ENCODE peak calls at places on chromosomes 2 and 18, in seven cellular contexts. W is stromal cell of bone marrow; R is A172; O is effector CD8-positive, alpha-beta T cell; V is 8988T; L is NCI-H2081; Z is NCI-H1105. B is an unnamed sample.

GRCh38 chr2:110869472-110870446 is 137.4 kb downstream of the ACOXL start:
- DNase-seq in R (peak), W (no peak), V (no peak), O (no peak), L (peak), Z (no peak), B (no peak)

GRCh38 chr2:239133945-239134570 is 266.8 kb downstream of the HDAC4 start:
- DNase-seq in Z (no peak), R (no peak), W (no peak), O (no peak), V (no peak), L (no peak), B (no peak)

GRCh38 chr2:181164699-181165098 is 184.3 kb downstream of the UBE2E3 start:
- DNase-seq in V (no peak), W (no peak), O (no peak), L (no peak), R (no peak), Z (no peak), B (no peak)

GRCh38 chr18:76873713-76874112 is 51.4 kb downstream of the ZNF236 start:
- DNase-seq in L (no peak), Z (no peak), R (no peak), V (no peak), O (no peak), W (no peak), B (no peak)

GRCh38 chr2:133171396-133172004 is 396.8 kb downstream of the NCKAP5 start:
- DNase-seq in W (peak), V (peak), R (peak), L (peak), Z (peak), O (no peak), B (peak)

GRCh38 chr2:1701556-1702185 is 42.6 kb downstream of the PXDN start:
- DNase-seq in Z (no peak), V (no peak), O (no peak), L (no peak), R (no peak), W (no peak), B (no peak)

GRCh38 chr2:27082773-27083409 is 3.7 kb upstream of the KHK start:
- DNase-seq in Z (no peak), O (no peak), W (no peak), R (no peak), L (no peak), V (no peak), B (no peak)

GRCh38 chr18:57311472-57311871 is 40.9 kb upstream of the ST8SIA3 start:
- DNase-seq in W (no peak), L (no peak), O (no peak), V (no peak), R (no peak), Z (no peak), B (no peak)

GRCh38 chr2:236671820-236672520 is 102.3 kb downstream of the ACKR3 start:
- DNase-seq in V (no peak), W (no peak), R (no peak), Z (no peak), O (no peak), L (no peak), B (no peak)

GRCh38 chr2:188517549-188518255 is 226.0 kb downstream of the GULP1 start:
- DNase-seq in L (no peak), O (no peak), V (no peak), W (no peak), R (no peak), Z (no peak), B (no peak)

GRCh38 chr18:58887613-58887963 is 22.9 kb downstream of the ZNF532 start:
- DNase-seq in R (peak), O (no peak), L (no peak), Z (no peak), V (no peak), W (no peak), B (no peak)

GRCh38 chr18:63683152-63683551 is 19.6 kb upstream of the SERPINB11 start:
- DNase-seq in R (peak), W (peak), V (no peak), Z (no peak), L (no peak), O (no peak), B (no peak)

GRCh38 chr18:34529358-34530335 is 180.5 kb upstream of the DTNA start:
- DNase-seq in V (no peak), Z (no peak), W (no peak), L (peak), O (no peak), R (no peak), B (no peak)

GRCh38 chr2:226118471-226119429 is 680.9 kb downstream of the IRS1 start:
- DNase-seq in Z (no peak), L (no peak), R (peak), O (no peak), V (no peak), W (peak), B (no peak)

GRCh38 chr18:11154369-11154982 is 5.1 kb upstream of the PIEZO2 start:
- DNase-seq in Z (peak), R (peak), O (no peak), W (peak), L (peak), V (no peak), B (peak)

GRCh38 chr18:45285251-45285650 is 330.0 kb upstream of the SLC14A2 start:
- DNase-seq in W (no peak), Z (no peak), O (no peak), L (no peak), R (no peak), V (no peak), B (no peak)

GRCh38 chr2:21837561-21837960 is 713.8 kb downstream of the TDRD15 start:
- DNase-seq in L (no peak), R (no peak), V (no peak), O (no peak), W (peak), Z (no peak), B (no peak)

GRCh38 chr2:98329549-98329948 is 16.7 kb upstream of the CNGA3 start:
- DNase-seq in R (no peak), Z (no peak), W (no peak), L (no peak), O (no peak), V (no peak), B (no peak)

GRCh38 chr2:75007819-75008218 is 49.4 kb downstream of the POLE4 start:
- DNase-seq in W (no peak), O (no peak), L (no peak), V (no peak), R (no peak), Z (peak), B (peak)

GRCh38 chr2:189570565-189570964 is 10.0 kb downstream of the SLC40A1 start:
- DNase-seq in Z (no peak), V (no peak), O (no peak), R (peak), W (peak), L (no peak), B (no peak)

GRCh38 chr18:79795446-79795845 is 2.3 kb upstream of the KCNG2 start:
- DNase-seq in W (no peak), V (no peak), Z (no peak), R (no peak), L (no peak), O (no peak), B (no peak)

GRCh38 chr2:28624798-28625701 is 126.6 kb upstream of the PPP1CB start:
- DNase-seq in V (no peak), L (no peak), R (peak), Z (no peak), W (no peak), O (peak), B (no peak)

GRCh38 chr2:100606740-100607343 is 44.0 kb downstream of the PDCL3 start:
- DNase-seq in R (peak), W (peak), V (peak), Z (no peak), O (no peak), L (peak), B (no peak)

GRCh38 chr2:174286172-174286571 is 37.8 kb upstream of the OLA1 start:
- DNase-seq in L (peak), W (no peak), Z (no peak), V (no peak), O (no peak), R (no peak), B (no peak)

GRCh38 chr2:145119225-145119624 is 599.3 kb upstream of the ZEB2 start:
- DNase-seq in Z (no peak), O (no peak), W (no peak), L (no peak), R (no peak), V (no peak), B (no peak)